ENCODE peak calls at places on chromosomes 12 and 14, in six cellular contexts. One of them, this sample, is unnamed.

GRCh38 chr12:27667540-27667939 is 28.7 kb upstream of the REP15 start:
- DNase-seq in HCT116: no peak
- DNase-seq in lower leg skin: no peak
- DNase-seq in WTC11: no peak
- DNase-seq in CMK: no peak
- DNase-seq in activated CD4-positive, CD25-positive, alpha-beta regulatory T cell: no peak
- DNase-seq in this sample: no peak

GRCh38 chr14:90569606-90570462 is 173.0 kb downstream of the CALM1 start:
- DNase-seq in HCT116: no peak
- DNase-seq in lower leg skin: no peak
- DNase-seq in WTC11: no peak
- DNase-seq in CMK: no peak
- DNase-seq in activated CD4-positive, CD25-positive, alpha-beta regulatory T cell: no peak
- DNase-seq in this sample: no peak

GRCh38 chr14:19800282-19801117 is 3.1 kb upstream of the OR4N2 start:
- DNase-seq in HCT116: no peak
- DNase-seq in lower leg skin: no peak
- DNase-seq in WTC11: no peak
- DNase-seq in CMK: no peak
- DNase-seq in activated CD4-positive, CD25-positive, alpha-beta regulatory T cell: no peak
- DNase-seq in this sample: no peak

GRCh38 chr14:21846227-21846885 is 172.7 kb upstream of the OR4E1 start:
- DNase-seq in HCT116: no peak
- DNase-seq in lower leg skin: no peak
- DNase-seq in WTC11: peak
- DNase-seq in CMK: no peak
- DNase-seq in activated CD4-positive, CD25-positive, alpha-beta regulatory T cell: peak
- DNase-seq in this sample: no peak

GRCh38 chr12:92570056-92570753 is 132.6 kb upstream of the PLEKHG7 start:
- DNase-seq in HCT116: peak
- DNase-seq in lower leg skin: no peak
- DNase-seq in WTC11: peak
- DNase-seq in CMK: no peak
- DNase-seq in activated CD4-positive, CD25-positive, alpha-beta regulatory T cell: no peak
- DNase-seq in this sample: peak

GRCh38 chr14:84959796-84960515 is 570.0 kb upstream of the FLRT2 start:
- DNase-seq in HCT116: no peak
- DNase-seq in lower leg skin: no peak
- DNase-seq in WTC11: no peak
- DNase-seq in CMK: no peak
- DNase-seq in activated CD4-positive, CD25-positive, alpha-beta regulatory T cell: no peak
- DNase-seq in this sample: no peak

GRCh38 chr14:52885230-52885629 is 65.6 kb downstream of the FERMT2 start:
- DNase-seq in HCT116: no peak
- DNase-seq in lower leg skin: no peak
- DNase-seq in WTC11: no peak
- DNase-seq in CMK: no peak
- DNase-seq in activated CD4-positive, CD25-positive, alpha-beta regulatory T cell: no peak
- DNase-seq in this sample: no peak

GRCh38 chr12:57173089-57173488 is 25.7 kb upstream of the LRP1-AS start:
- DNase-seq in HCT116: no peak
- DNase-seq in lower leg skin: no peak
- DNase-seq in WTC11: peak
- DNase-seq in CMK: no peak
- DNase-seq in activated CD4-positive, CD25-positive, alpha-beta regulatory T cell: no peak
- DNase-seq in this sample: no peak

GRCh38 chr14:97456958-97457357 is 659.8 kb downstream of the VRK1 start:
- DNase-seq in HCT116: no peak
- DNase-seq in lower leg skin: no peak
- DNase-seq in WTC11: no peak
- DNase-seq in CMK: no peak
- DNase-seq in activated CD4-positive, CD25-positive, alpha-beta regulatory T cell: peak
- DNase-seq in this sample: no peak

GRCh38 chr14:75119056-75119455 is 7.8 kb downstream of the NEK9 start:
- DNase-seq in HCT116: no peak
- DNase-seq in lower leg skin: no peak
- DNase-seq in WTC11: no peak
- DNase-seq in CMK: no peak
- DNase-seq in activated CD4-positive, CD25-positive, alpha-beta regulatory T cell: no peak
- DNase-seq in this sample: no peak

GRCh38 chr14:64692597-64693350 is 11.4 kb upstream of the PLEKHG3 start:
- DNase-seq in HCT116: no peak
- DNase-seq in lower leg skin: peak
- DNase-seq in WTC11: no peak
- DNase-seq in CMK: no peak
- DNase-seq in activated CD4-positive, CD25-positive, alpha-beta regulatory T cell: no peak
- DNase-seq in this sample: no peak

GRCh38 chr12:3315201-3315661 is 175.8 kb upstream of the PRMT8 start:
- DNase-seq in HCT116: no peak
- DNase-seq in lower leg skin: no peak
- DNase-seq in WTC11: no peak
- DNase-seq in CMK: no peak
- DNase-seq in activated CD4-positive, CD25-positive, alpha-beta regulatory T cell: no peak
- DNase-seq in this sample: no peak

GRCh38 chr12:119959435-119959834 is 29.6 kb upstream of the BICDL1 start:
- DNase-seq in HCT116: no peak
- DNase-seq in lower leg skin: no peak
- DNase-seq in WTC11: no peak
- DNase-seq in CMK: no peak
- DNase-seq in activated CD4-positive, CD25-positive, alpha-beta regulatory T cell: no peak
- DNase-seq in this sample: no peak

GRCh38 chr12:5914387-5915149 is 30.5 kb downstream of the ANO2 start:
- DNase-seq in HCT116: no peak
- DNase-seq in lower leg skin: peak
- DNase-seq in WTC11: no peak
- DNase-seq in CMK: no peak
- DNase-seq in activated CD4-positive, CD25-positive, alpha-beta regulatory T cell: no peak
- DNase-seq in this sample: no peak

GRCh38 chr12:56468216-56469006 is at the start of gene SPRYD4:
- DNase-seq in HCT116: peak
- DNase-seq in lower leg skin: peak
- DNase-seq in WTC11: peak
- DNase-seq in CMK: peak
- DNase-seq in activated CD4-positive, CD25-positive, alpha-beta regulatory T cell: peak
- DNase-seq in this sample: peak

GRCh38 chr12:6215932-6216494 is 15.8 kb downstream of the CD9 start:
- DNase-seq in HCT116: peak
- DNase-seq in lower leg skin: peak
- DNase-seq in WTC11: peak
- DNase-seq in CMK: no peak
- DNase-seq in activated CD4-positive, CD25-positive, alpha-beta regulatory T cell: no peak
- DNase-seq in this sample: peak

GRCh38 chr12:79422060-79422812 is 268.5 kb downstream of the PAWR start:
- DNase-seq in HCT116: no peak
- DNase-seq in lower leg skin: no peak
- DNase-seq in WTC11: no peak
- DNase-seq in CMK: no peak
- DNase-seq in activated CD4-positive, CD25-positive, alpha-beta regulatory T cell: no peak
- DNase-seq in this sample: no peak

GRCh38 chr12:85445060-85445938 is 165.3 kb downstream of the ALX1 start:
- DNase-seq in HCT116: no peak
- DNase-seq in lower leg skin: no peak
- DNase-seq in WTC11: no peak
- DNase-seq in CMK: no peak
- DNase-seq in activated CD4-positive, CD25-positive, alpha-beta regulatory T cell: no peak
- DNase-seq in this sample: no peak